ENCODE peak calls at places on chromosomes 1 and 21, in seven cellular contexts. Y is heart right ventricle, V is IMR-90, J is lower lobe of right lung, Q is fibroblast of lung, Z is epithelial cell of esophagus, W is foreskin fibroblast. A is an unnamed sample.

GRCh38 chr1:64245495-64245894 is 42.1 kb downstream of the UBE2U start:
- DNase-seq in Y (no peak), V (no peak), J (no peak), W (no peak), Q (no peak), Z (no peak), A (no peak)

GRCh38 chr1:157967205-157967604 is 26.2 kb upstream of the KIRREL1 start:
- DNase-seq in V (no peak), Z (no peak), J (no peak), Y (no peak), W (no peak), Q (no peak), A (no peak)

GRCh38 chr1:9877962-9878361 is 32.1 kb downstream of the CTNNBIP1 start:
- DNase-seq in Q (no peak), V (no peak), Z (peak), W (no peak), J (no peak), Y (no peak), A (no peak)

GRCh38 chr1:59057211-59057694 is 239.6 kb upstream of the FGGY start:
- DNase-seq in Z (peak), V (peak), W (peak), Y (peak), Q (peak), J (peak), A (no peak)

GRCh38 chr1:231161711-231162299 is at the start of gene TRIM67:
- DNase-seq in Y (no peak), Q (peak), J (no peak), Z (no peak), V (no peak), W (peak), A (no peak)

GRCh38 chr1:70633004-70633403 is 221.9 kb downstream of the CTH start:
- DNase-seq in W (no peak), Z (no peak), Y (peak), V (no peak), J (no peak), Q (no peak), A (no peak)

GRCh38 chr21:45991606-45992301 is 10.2 kb downstream of the COL6A1 start:
- DNase-seq in J (no peak), Y (peak), V (no peak), Q (no peak), W (peak), Z (no peak), A (no peak)

GRCh38 chr21:33121715-33122475 is 52.0 kb downstream of the OLIG1 start:
- DNase-seq in V (peak), Z (no peak), W (peak), Y (no peak), J (no peak), Q (peak), A (no peak)

GRCh38 chr1:232784794-232785193 is 20.4 kb upstream of the MAP10 start:
- DNase-seq in Q (no peak), Y (no peak), J (no peak), V (no peak), Z (no peak), W (no peak), A (no peak)

GRCh38 chr1:20187813-20188454 is 1.6 kb upstream of the PLA2G2C start:
- DNase-seq in Y (no peak), Z (no peak), Q (no peak), W (no peak), J (no peak), V (no peak), A (no peak)

DNA sequence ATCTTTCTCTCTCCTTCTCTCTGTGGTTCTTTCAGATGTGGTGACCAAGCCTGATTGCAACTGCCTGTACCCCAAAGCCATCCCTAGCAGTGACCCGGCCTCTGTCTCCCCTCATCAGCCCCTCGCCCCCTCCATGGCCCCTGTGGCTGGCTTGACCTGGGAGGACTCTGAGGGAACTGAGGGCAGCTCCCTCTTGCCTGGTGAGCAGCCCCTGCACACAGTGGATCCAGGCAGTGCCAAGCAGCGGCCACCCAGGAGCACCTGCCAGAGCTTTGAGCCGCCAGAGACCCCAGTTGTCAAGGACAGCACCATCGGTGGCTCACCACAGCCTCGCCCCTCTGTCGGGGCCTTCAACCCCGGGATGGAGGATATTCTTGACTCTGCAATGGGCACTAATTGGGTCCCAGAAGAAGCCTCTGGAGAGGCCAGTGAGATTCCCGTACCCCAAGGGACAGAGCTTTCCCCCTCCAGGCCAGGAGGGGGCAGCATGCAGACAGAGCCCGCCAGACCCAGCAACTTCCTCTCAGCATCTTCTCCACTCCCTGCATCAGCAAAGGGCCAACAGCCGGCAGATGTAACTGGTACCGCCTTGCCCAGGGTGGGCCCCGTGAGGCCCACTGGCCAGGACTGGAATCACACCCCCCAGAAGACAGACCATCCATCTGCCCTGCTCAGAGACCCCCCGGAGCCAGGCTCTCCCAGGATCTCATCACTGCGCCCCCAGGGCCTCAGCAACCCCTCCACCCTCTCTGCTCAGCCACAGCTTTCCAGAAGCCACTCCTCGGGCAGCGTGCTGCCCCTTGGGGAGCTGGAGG is 12.7 kb downstream of the CSF1 start:
- DNase-seq in Y (no peak), Q (no peak), Z (no peak), J (no peak), V (no peak), W (no peak), A (no peak)
- TF ChIP-seq CTCF in Y (peak), Q (peak), Z (peak), J (peak), V (peak), W (peak), A (peak)

GRCh38 chr1:50976111-50976889 is 6.3 kb downstream of the CDKN2C start:
- DNase-seq in W (no peak), Z (no peak), V (no peak), Y (peak), J (no peak), Q (no peak), A (no peak)
- H3K4me3 ChIP-seq in W (peak), Z (no peak), V (peak), Y (peak), J (peak), Q (peak), A (peak)

GRCh38 chr21:43662286-43662685 is 2.9 kb downstream of the RRP1B start:
- DNase-seq in Q (no peak), Z (no peak), W (peak), J (no peak), Y (no peak), V (peak), A (no peak)

GRCh38 chr21:43658769-43659135 is 536 bp downstream of the HSF2BP start:
- DNase-seq in J (no peak), W (no peak), V (no peak), Q (no peak), Z (no peak), Y (peak), A (no peak)

GRCh38 chr21:43657355-43658093 is 1.8 kb downstream of the HSF2BP start:
- DNase-seq in W (no peak), Q (no peak), V (no peak), Y (peak), Z (no peak), J (no peak), A (no peak)

GRCh38 chr21:43658094-43658725 is 1.1 kb downstream of the HSF2BP start:
- DNase-seq in J (no peak), W (no peak), V (no peak), Y (no peak), Z (no peak), Q (no peak), A (no peak)

DNA sequence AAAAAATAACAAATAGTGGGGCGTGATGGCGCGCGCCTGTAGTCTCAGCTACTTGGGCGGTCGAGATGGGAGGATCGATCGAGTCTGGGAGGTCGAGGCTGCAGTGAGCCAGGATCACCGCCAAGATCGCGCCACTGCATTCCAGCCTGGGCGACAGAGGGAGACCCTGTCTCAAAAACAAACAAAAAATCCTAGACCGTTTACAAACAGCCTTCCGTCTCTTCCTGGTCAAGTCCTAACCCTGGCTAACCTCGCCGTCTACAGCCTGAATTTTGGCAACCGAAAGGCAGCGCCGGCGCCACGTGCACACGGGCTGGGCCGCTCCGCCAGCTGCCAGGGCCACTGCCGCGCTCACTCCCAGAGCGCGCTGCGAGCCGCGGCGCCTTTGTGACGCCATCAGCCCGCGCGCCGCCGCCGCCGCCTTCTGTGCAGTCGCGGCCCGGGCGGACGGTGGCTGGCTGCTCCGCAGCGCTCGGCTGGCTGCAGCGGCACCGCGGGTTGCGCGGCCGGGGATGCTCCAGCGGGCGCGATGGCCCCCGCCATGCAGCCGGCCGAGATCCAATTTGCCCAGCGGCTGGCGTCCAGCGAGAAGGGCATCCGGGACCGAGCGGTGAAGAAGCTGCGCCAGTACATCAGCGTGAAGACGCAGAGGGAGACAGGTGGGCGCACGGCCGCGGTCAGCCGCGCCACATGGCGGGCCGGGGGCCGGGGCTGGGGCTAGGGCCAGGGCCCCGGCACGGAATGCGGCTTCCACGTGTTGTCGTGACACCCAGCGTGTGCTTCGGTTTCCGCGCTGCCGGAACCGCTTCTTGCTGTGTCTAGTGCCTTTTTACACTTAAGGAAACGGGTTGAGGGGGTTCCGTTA is at the start of the genes HSF2BP and RRP1B:
- DNase-seq in V (peak), Y (peak), J (peak), Q (peak), Z (peak), W (peak), A (no peak)
- TF ChIP-seq CTCF in V (peak), Y (no peak), J (no peak), Q (no peak), Z (peak), W (no peak), A (no peak)

GRCh38 chr21:44865561-44866280 is 7.8 kb downstream of the PTTG1IP start:
- DNase-seq in W (no peak), Q (no peak), V (no peak), J (no peak), Y (no peak), Z (no peak), A (peak)
- H3K4me3 ChIP-seq in W (no peak), Q (no peak), V (no peak), J (no peak), Y (no peak), Z (no peak), A (no peak)